ENCODE peak calls at places on chromosomes 13 and 19, in ten cellular contexts. G is stimulated activated CD4-positive, alpha-beta T cell treated with anti-CD3 and anti-CD28 coated beads, Interleukin-12 subunit alpha, Interleukin-12 subunit beta, amount 100 ng/mL, for 4 hours; F is mesenchymal stem cell; N is NCI-H2081 treated with DMSO at 0.1 percent for 48 hours; T is progenitor cell of endocrine pancreas; B is D341Med; Z is AG10803; Y is hypothalamus; I is AG08395; A is EL. J is an unnamed sample.

GRCh38 chr19:33556261-33556660 is 34.7 kb upstream of the PEPD start:
- DNase-seq in G (no peak), F (no peak), N (no peak), T (no peak), B (no peak), Z (no peak), Y (no peak), I (no peak), A (no peak), J (no peak)

GRCh38 chr13:47858678-47859050 is 142.4 kb downstream of the SUCLA2 start:
- DNase-seq in G (no peak), F (peak; percentile 62), N (no peak), T (no peak), B (no peak), Z (peak; percentile 80), Y (no peak), I (peak; percentile 40), A (peak; percentile 66), J (peak; percentile 44)

GRCh38 chr19:14113762-14114414 is 3.7 kb downstream of the PRKACA start:
- DNase-seq in G (peak; percentile 51), F (no peak), N (no peak), T (no peak), B (no peak), Z (no peak), Y (no peak), I (no peak), A (no peak), J (no peak)

GRCh38 chr19:19461671-19462622 is 53.4 kb downstream of the TSSK6 start:
- DNase-seq in G (no peak), F (peak; percentile 59), N (no peak), T (peak; percentile 27), B (peak; percentile 81), Z (no peak), Y (no peak), I (peak; percentile 52), A (no peak), J (no peak)

GRCh38 chr19:18488838-18489626 is 32.8 kb downstream of the ELL start:
- DNase-seq in G (no peak), F (peak; percentile 48), N (peak; percentile 41), T (peak; percentile 37), B (peak; percentile 81), Z (no peak), Y (no peak), I (no peak), A (no peak), J (no peak)

GRCh38 chr13:31334547-31334946 is 134.8 kb downstream of the B3GLCT start:
- DNase-seq in G (no peak), F (no peak), N (no peak), T (no peak), B (no peak), Z (no peak), Y (no peak), I (no peak), A (no peak), J (no peak)

GRCh38 chr13:80265348-80265747 is 75.6 kb downstream of the SPRY2 start:
- DNase-seq in G (no peak), F (no peak), N (no peak), T (no peak), B (no peak), Z (peak; percentile 33), Y (no peak), I (no peak), A (no peak), J (no peak)

GRCh38 chr19:13079542-13079986 is 23.1 kb downstream of the LYL1 start:
- DNase-seq in G (no peak), F (no peak), N (no peak), T (no peak), B (no peak), Z (peak; percentile 86), Y (no peak), I (peak; percentile 65), A (no peak), J (peak; percentile 79)

GRCh38 chr13:31056650-31057275 is 104.9 kb downstream of the HSPH1 start:
- DNase-seq in G (no peak), F (peak; percentile 29), N (no peak), T (no peak), B (no peak), Z (peak; percentile 76), Y (no peak), I (peak; percentile 41), A (peak; percentile 30), J (peak; percentile 65)

GRCh38 chr19:54606230-54606629 is 12.8 kb downstream of the LILRA1 start:
- DNase-seq in G (no peak), F (no peak), N (no peak), T (no peak), B (no peak), Z (no peak), Y (no peak), I (no peak), A (no peak), J (no peak)

GRCh38 chr13:94343243-94343585 is 136.3 kb downstream of the DCT start:
- DNase-seq in G (no peak), F (peak; percentile 83), N (no peak), T (no peak), B (peak; percentile 48), Z (no peak), Y (no peak), I (no peak), A (no peak), J (no peak)

GRCh38 chr13:100156786-100157185 is 67.9 kb downstream of the PCCA start:
- DNase-seq in G (no peak), F (no peak), N (no peak), T (no peak), B (no peak), Z (peak; percentile 49), Y (no peak), I (no peak), A (peak; percentile 16), J (peak; percentile 11)

GRCh38 chr13:98142427-98143156 is at the start of gene FARP1:
- DNase-seq in G (peak; percentile 20), F (peak; percentile 76), N (peak; percentile 27), T (peak; percentile 91), B (peak; percentile 92), Z (peak; percentile 65), Y (peak; percentile 24), I (peak; percentile 81), A (peak; percentile 77), J (peak; percentile 94)

GRCh38 chr13:22107549-22107948 is 436.7 kb downstream of the FGF9 start:
- DNase-seq in G (no peak), F (no peak), N (no peak), T (no peak), B (no peak), Z (no peak), Y (no peak), I (no peak), A (no peak), J (no peak)

J was measured in GM03348.